ENCODE peak calls at places on chromosome 16, in four cellular contexts. P is substantia nigra, H is pancreas, N is left lung. X is an unnamed sample.

GRCh38 chr16:86443508-86444130 is 66.7 kb upstream of the FOXF1 start:
- DNase-seq in P (no peak), H (no peak), N (no peak), X (no peak)

GRCh38 chr16:47060596-47060995 is 83.1 kb downstream of the NETO2 start:
- DNase-seq in P (no peak), H (no peak), N (no peak), X (no peak)

GRCh38 chr16:72094266-72094610 is 591 bp downstream of the DHX38 start:
- DNase-seq in P (no peak), H (no peak), N (no peak), X (no peak)

GRCh38 chr16:22117666-22118065 is 25.3 kb downstream of the VWA3A start:
- DNase-seq in P (no peak), H (no peak), N (no peak), X (no peak)

GRCh38 chr16:19677403-19677802 is 40.6 kb downstream of the KNOP1 start:
- DNase-seq in P (no peak), H (no peak), N (no peak), X (no peak)

GRCh38 chr16:77376358-77376757 is 58.5 kb downstream of the ADAMTS18 start:
- DNase-seq in P (no peak), H (no peak), N (no peak), X (no peak)

GRCh38 chr16:72985148-72985882 is 62.6 kb downstream of the ZFHX3 start:
- DNase-seq in P (no peak), H (no peak), N (no peak), X (no peak)

GRCh38 chr16:17313085-17313611 is 157.6 kb downstream of the XYLT1 start:
- DNase-seq in P (peak), H (peak), N (no peak), X (peak)

GRCh38 chr16:22120440-22120839 is 28.1 kb downstream of the VWA3A start:
- DNase-seq in P (no peak), H (no peak), N (no peak), X (no peak)

GRCh38 chr16:19871721-19872120 is 12.9 kb downstream of the GPRC5B start:
- DNase-seq in P (peak), H (no peak), N (no peak), X (no peak)

GRCh38 chr16:89094252-89094901 is 725 bp downstream of the ACSF3 start:
- DNase-seq in P (no peak), H (no peak), N (peak), X (no peak)

GRCh38 chr16:23081675-23082119 is 67.6 kb downstream of the USP31 start:
- DNase-seq in P (no peak), H (no peak), N (no peak), X (no peak)

GRCh38 chr16:28140788-28141618 is 70.8 kb downstream of the XPO6 start:
- DNase-seq in P (no peak), H (no peak), N (no peak), X (no peak)

GRCh38 chr16:47983999-47984580 is 171.7 kb downstream of the ABCC12 start:
- DNase-seq in P (no peak), H (no peak), N (no peak), X (no peak)

GRCh38 chr16:79351927-79352326 is 248.6 kb downstream of the MAF start:
- DNase-seq in P (no peak), H (no peak), N (no peak), X (no peak)

GRCh38 chr16:69930117-69930776 is 20.9 kb upstream of the CLEC18A start:
- DNase-seq in P (peak), H (no peak), N (no peak), X (no peak)

GRCh38 chr16:6573577-6573976 is 759.1 kb upstream of the RBFOX1 start:
- DNase-seq in P (peak), H (no peak), N (peak), X (no peak)

GRCh38 chr16:11078812-11079459 is 134.6 kb downstream of the CLEC16A start:
- DNase-seq in P (no peak), H (peak), N (no peak), X (peak)

GRCh38 chr16:1940273-1941161 is 2.5 kb downstream of the MSRB1 start:
- DNase-seq in P (no peak), H (peak), N (no peak), X (no peak)

GRCh38 chr16:77324727-77325126 is 110.1 kb downstream of the ADAMTS18 start:
- DNase-seq in P (no peak), H (no peak), N (no peak), X (no peak)

GRCh38 chr16:9484901-9485300 is 393.5 kb downstream of the HAPSTR1 start:
- DNase-seq in P (no peak), H (no peak), N (no peak), X (no peak)

GRCh38 chr16:71931599-71931998 is 36.3 kb downstream of the IST1 start:
- DNase-seq in P (no peak), H (no peak), N (no peak), X (no peak)

GRCh38 chr16:23801387-23801786 is 34.4 kb upstream of the PRKCB start:
- DNase-seq in P (peak), H (peak), N (peak), X (peak)

DNA sequence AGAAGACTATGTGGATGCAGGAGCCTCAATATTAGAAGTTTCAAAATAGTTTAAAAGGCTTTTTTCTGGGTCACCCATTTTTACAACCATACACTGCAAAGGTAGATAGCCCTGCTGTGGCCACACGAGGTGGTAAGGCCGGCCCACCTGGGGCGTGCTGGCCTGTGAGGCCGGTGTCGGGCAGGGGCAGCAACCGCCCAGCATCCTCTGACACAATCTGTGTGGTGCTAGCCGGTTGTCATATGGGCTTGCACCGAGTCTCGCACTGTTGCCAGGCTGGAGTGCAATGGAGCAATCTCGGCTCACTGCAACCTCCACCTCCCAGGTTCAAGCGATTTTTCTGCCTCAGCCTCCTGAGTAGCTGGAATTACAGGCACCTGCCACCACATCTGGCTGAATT is 44.0 kb downstream of the CFAP20 start:
- DNase-seq in P (no peak), H (no peak), N (peak), X (no peak)
- H3K27ac ChIP-seq in P (no peak), H (no peak), N (no peak), X (no peak)

DNA sequence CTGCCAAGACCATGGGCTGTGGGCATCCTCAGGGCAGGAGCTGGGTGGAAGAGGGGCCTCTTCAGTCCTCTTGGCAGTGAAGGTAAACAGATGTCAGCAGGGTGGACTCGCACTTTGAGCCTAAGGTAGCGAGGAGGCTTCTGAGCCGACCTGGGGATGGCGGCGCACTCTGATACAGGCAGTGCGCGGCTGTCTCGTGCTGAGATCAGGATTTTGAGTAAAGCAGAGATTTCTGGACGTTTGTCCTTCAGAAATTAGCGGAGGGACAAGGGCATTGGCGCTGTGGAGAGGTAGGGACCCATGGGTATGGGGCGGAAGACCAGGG is 6.8 kb downstream of the RAB40C start:
- DNase-seq in P (no peak), H (no peak), N (no peak), X (no peak)
- H3K27ac ChIP-seq in P (no peak), H (no peak), N (no peak), X (no peak)

GRCh38 chr16:29994613-29995329 is 646 bp downstream of the HIRIP3 start:
- DNase-seq in P (peak), H (peak), N (peak), X (no peak)

GRCh38 chr16:29995330-29995910 is at the start of gene HIRIP3:
- DNase-seq in P (peak), H (peak), N (peak), X (peak)

GRCh38 chr16:29995911-29996772 is at the start of gene INO80E:
- DNase-seq in P (peak), H (peak), N (peak), X (peak)

GRCh38 chr16:29993903-29994612 is 1.4 kb downstream of the HIRIP3 start:
- DNase-seq in P (no peak), H (no peak), N (no peak), X (no peak)

DNA sequence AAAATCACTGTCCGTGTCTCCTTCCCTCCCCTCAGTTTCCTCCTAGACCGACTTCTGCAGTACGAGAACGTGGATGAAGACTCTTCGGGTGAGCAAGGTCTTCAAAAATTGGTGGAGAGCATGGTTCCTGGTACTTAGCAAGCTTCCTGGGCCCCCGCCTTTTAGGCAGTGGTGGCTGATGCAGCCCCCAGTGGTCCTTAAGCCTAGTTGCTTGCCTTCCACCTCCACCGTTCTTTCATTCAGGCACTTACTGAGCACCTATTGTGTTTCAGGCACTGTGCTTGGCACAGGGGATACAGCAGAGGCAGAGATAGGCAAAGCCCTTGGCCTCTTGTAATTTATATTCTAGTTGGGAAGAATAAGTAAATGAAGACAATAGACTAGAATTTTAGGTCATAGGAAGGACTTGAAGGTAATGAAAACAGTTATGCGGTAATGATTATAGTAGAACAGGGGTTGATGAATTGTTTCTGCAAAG is 771 bp downstream of the INO80E start:
- DNase-seq in P (no peak), H (no peak), N (no peak), X (no peak)
- H3K27ac ChIP-seq in P (peak), H (no peak), N (peak), X (peak)

GRCh38 chr16:57628782-57629181 is 352 bp downstream of the ADGRG1 start:
- DNase-seq in P (no peak), H (no peak), N (no peak), X (no peak)
- H3K27ac ChIP-seq in P (peak), H (no peak), N (peak), X (peak)

GRCh38 chr16:75107505-75107904 is 9.1 kb downstream of the LDHD start:
- DNase-seq in P (no peak), H (no peak), N (peak), X (no peak)
- H3K27ac ChIP-seq in P (no peak), H (no peak), N (peak), X (peak)

DNA sequence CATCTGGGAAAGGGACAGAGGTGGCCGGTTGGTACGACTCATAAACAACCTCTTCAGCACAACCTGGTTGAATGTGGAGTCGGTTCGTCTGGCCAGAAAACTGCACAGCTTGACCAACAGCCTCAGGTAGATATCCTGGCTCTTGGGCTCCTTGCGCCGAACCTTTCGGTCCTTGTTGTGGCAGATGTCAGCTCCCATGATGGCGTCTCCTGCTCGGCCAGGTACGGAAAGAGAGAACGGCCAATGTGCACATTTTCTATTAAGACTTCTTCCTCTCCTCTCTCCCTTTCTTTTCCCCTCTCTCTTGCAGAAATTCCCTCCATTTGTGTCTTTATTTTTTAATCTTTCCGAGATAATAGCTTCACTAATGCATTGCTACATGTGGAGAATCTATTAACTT is 41.8 kb upstream of the CNTNAP4 start:
- DNase-seq in P (no peak), H (no peak), N (no peak), X (no peak)
- H3K27ac ChIP-seq in P (no peak), H (no peak), N (no peak), X (no peak)

GRCh38 chr16:88086571-88087516 is 135.6 kb downstream of the BANP start:
- DNase-seq in P (no peak), H (no peak), N (peak), X (no peak)
- H3K27ac ChIP-seq in P (no peak), H (no peak), N (no peak), X (no peak)

GRCh38 chr16:4373909-4374742 is 2.5 kb downstream of the VASN start:
- DNase-seq in P (peak), H (peak), N (no peak), X (peak)
- H3K27ac ChIP-seq in P (peak), H (peak), N (peak), X (peak)

DNA sequence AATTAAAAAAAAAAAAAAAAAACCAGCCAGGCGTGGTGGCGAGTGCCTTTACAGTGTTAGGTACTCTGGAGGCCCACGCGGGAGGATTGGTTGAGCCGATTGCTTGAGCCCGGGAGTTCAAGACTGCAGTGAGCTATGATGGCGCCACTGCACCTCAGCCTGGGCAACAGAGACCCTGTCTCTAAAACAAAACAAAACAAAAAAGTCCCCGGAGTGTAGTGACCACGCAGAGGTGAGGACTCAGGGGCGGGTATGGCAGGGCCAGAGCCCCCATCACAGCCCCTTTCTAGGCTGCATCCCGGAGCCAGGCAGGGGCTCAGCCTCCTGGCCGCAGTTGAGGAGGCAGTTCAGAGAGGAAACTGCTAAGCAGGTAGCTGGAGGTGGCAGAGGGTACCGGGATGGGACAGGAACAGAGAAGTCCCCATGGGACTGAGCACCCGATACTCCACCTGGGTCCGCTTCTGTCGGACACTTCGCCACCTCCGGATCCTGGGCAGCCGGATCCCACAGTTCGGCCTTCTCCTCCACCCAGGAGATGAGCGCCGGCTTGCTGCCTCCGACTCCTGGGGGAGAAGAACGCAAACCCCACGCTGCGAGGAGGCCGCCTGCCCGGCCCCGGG is 800 bp downstream of the ZNF747 start:
- DNase-seq in P (no peak), H (no peak), N (no peak), X (no peak)
- H3K27ac ChIP-seq in P (peak), H (peak), N (peak), X (peak)

X was measured in breast epithelium.